ENCODE peak calls at places on chromosomes 16 and 17, in eight cellular contexts. One of them, this sample, is unnamed.

GRCh38 chr17:49779730-49780220 is 8.7 kb upstream of the KAT7 start:
- DNase-seq in stimulated activated CD8-positive, alpha-beta memory T cell treated with anti-CD3 and anti-CD28 coated beads, Interleukin-4, amount 100 ng/mL, for 1 hour: no peak
- DNase-seq in HEK293T: peak; percentile 47
- DNase-seq in cardiac fibroblast: peak; percentile 86
- DNase-seq in activated CD4-positive, alpha-beta T cell treated with anti-CD3 and anti-CD28 coated beads, Interleukin-2, amount 10 ng/mL, durations not matched to agents 24 days and 14 days: peak; percentile 74
- DNase-seq in WTC11: no peak
- DNase-seq in frontal cortex: no peak
- DNase-seq in neuronal stem cell: no peak
- DNase-seq in this sample: peak; percentile 37

GRCh38 chr17:2624292-2624731 is 30.9 kb downstream of the PAFAH1B1 start:
- DNase-seq in HEK293T: no peak
- DNase-seq in WTC11: no peak
- DNase-seq in stimulated activated CD8-positive, alpha-beta memory T cell treated with anti-CD3 and anti-CD28 coated beads, Interleukin-4, amount 100 ng/mL, for 1 hour: no peak
- DNase-seq in neuronal stem cell: no peak
- DNase-seq in activated CD4-positive, alpha-beta T cell treated with anti-CD3 and anti-CD28 coated beads, Interleukin-2, amount 10 ng/mL, durations not matched to agents 24 days and 14 days: no peak
- DNase-seq in cardiac fibroblast: no peak
- DNase-seq in frontal cortex: no peak
- DNase-seq in this sample: no peak

GRCh38 chr17:43722921-43723665 is 35.5 kb downstream of the SOST start:
- DNase-seq in HEK293T: no peak
- DNase-seq in cardiac fibroblast: no peak
- DNase-seq in frontal cortex: no peak
- DNase-seq in neuronal stem cell: no peak
- DNase-seq in activated CD4-positive, alpha-beta T cell treated with anti-CD3 and anti-CD28 coated beads, Interleukin-2, amount 10 ng/mL, durations not matched to agents 24 days and 14 days: no peak
- DNase-seq in WTC11: no peak
- DNase-seq in stimulated activated CD8-positive, alpha-beta memory T cell treated with anti-CD3 and anti-CD28 coated beads, Interleukin-4, amount 100 ng/mL, for 1 hour: no peak
- DNase-seq in this sample: no peak

GRCh38 chr17:3879181-3879580 is 13.7 kb downstream of the CAMKK1 start:
- DNase-seq in HEK293T: no peak
- DNase-seq in neuronal stem cell: peak; percentile 51
- DNase-seq in activated CD4-positive, alpha-beta T cell treated with anti-CD3 and anti-CD28 coated beads, Interleukin-2, amount 10 ng/mL, durations not matched to agents 24 days and 14 days: no peak
- DNase-seq in stimulated activated CD8-positive, alpha-beta memory T cell treated with anti-CD3 and anti-CD28 coated beads, Interleukin-4, amount 100 ng/mL, for 1 hour: no peak
- DNase-seq in WTC11: no peak
- DNase-seq in frontal cortex: no peak
- DNase-seq in cardiac fibroblast: peak; percentile 68
- DNase-seq in this sample: peak; percentile 90

GRCh38 chr17:78868391-78868790 is 27.8 kb upstream of the USP36 start:
- DNase-seq in stimulated activated CD8-positive, alpha-beta memory T cell treated with anti-CD3 and anti-CD28 coated beads, Interleukin-4, amount 100 ng/mL, for 1 hour: no peak
- DNase-seq in cardiac fibroblast: peak; percentile 49
- DNase-seq in HEK293T: no peak
- DNase-seq in WTC11: no peak
- DNase-seq in frontal cortex: no peak
- DNase-seq in activated CD4-positive, alpha-beta T cell treated with anti-CD3 and anti-CD28 coated beads, Interleukin-2, amount 10 ng/mL, durations not matched to agents 24 days and 14 days: no peak
- DNase-seq in neuronal stem cell: no peak
- DNase-seq in this sample: no peak

GRCh38 chr16:16830401-16830800 is 451.5 kb downstream of the NPIPA7 start:
- DNase-seq in cardiac fibroblast: no peak
- DNase-seq in activated CD4-positive, alpha-beta T cell treated with anti-CD3 and anti-CD28 coated beads, Interleukin-2, amount 10 ng/mL, durations not matched to agents 24 days and 14 days: no peak
- DNase-seq in frontal cortex: no peak
- DNase-seq in stimulated activated CD8-positive, alpha-beta memory T cell treated with anti-CD3 and anti-CD28 coated beads, Interleukin-4, amount 100 ng/mL, for 1 hour: no peak
- DNase-seq in HEK293T: no peak
- DNase-seq in WTC11: no peak
- DNase-seq in neuronal stem cell: no peak
- DNase-seq in this sample: no peak

GRCh38 chr16:53629151-53629550 is 74.5 kb downstream of the RPGRIP1L start:
- DNase-seq in activated CD4-positive, alpha-beta T cell treated with anti-CD3 and anti-CD28 coated beads, Interleukin-2, amount 10 ng/mL, durations not matched to agents 24 days and 14 days: no peak
- DNase-seq in stimulated activated CD8-positive, alpha-beta memory T cell treated with anti-CD3 and anti-CD28 coated beads, Interleukin-4, amount 100 ng/mL, for 1 hour: no peak
- DNase-seq in HEK293T: no peak
- DNase-seq in neuronal stem cell: no peak
- DNase-seq in cardiac fibroblast: no peak
- DNase-seq in frontal cortex: no peak
- DNase-seq in WTC11: no peak
- DNase-seq in this sample: no peak

GRCh38 chr16:31472559-31473203 is 729 bp downstream of the TGFB1I1 start:
- DNase-seq in cardiac fibroblast: peak; percentile 96
- DNase-seq in activated CD4-positive, alpha-beta T cell treated with anti-CD3 and anti-CD28 coated beads, Interleukin-2, amount 10 ng/mL, durations not matched to agents 24 days and 14 days: peak; percentile 82
- DNase-seq in WTC11: peak; percentile 93
- DNase-seq in stimulated activated CD8-positive, alpha-beta memory T cell treated with anti-CD3 and anti-CD28 coated beads, Interleukin-4, amount 100 ng/mL, for 1 hour: no peak
- DNase-seq in neuronal stem cell: no peak
- DNase-seq in HEK293T: peak; percentile 83
- DNase-seq in frontal cortex: peak; percentile 63
- DNase-seq in this sample: peak; percentile 93

GRCh38 chr17:43924558-43924957 is 17.2 kb upstream of the MPP2 start:
- DNase-seq in WTC11: no peak
- DNase-seq in HEK293T: no peak
- DNase-seq in neuronal stem cell: no peak
- DNase-seq in cardiac fibroblast: no peak
- DNase-seq in activated CD4-positive, alpha-beta T cell treated with anti-CD3 and anti-CD28 coated beads, Interleukin-2, amount 10 ng/mL, durations not matched to agents 24 days and 14 days: no peak
- DNase-seq in stimulated activated CD8-positive, alpha-beta memory T cell treated with anti-CD3 and anti-CD28 coated beads, Interleukin-4, amount 100 ng/mL, for 1 hour: no peak
- DNase-seq in frontal cortex: no peak
- DNase-seq in this sample: no peak

GRCh38 chr17:81094744-81095607 is 60.0 kb downstream of the BAIAP2 start:
- DNase-seq in frontal cortex: peak; percentile 69
- DNase-seq in activated CD4-positive, alpha-beta T cell treated with anti-CD3 and anti-CD28 coated beads, Interleukin-2, amount 10 ng/mL, durations not matched to agents 24 days and 14 days: peak; percentile 94
- DNase-seq in stimulated activated CD8-positive, alpha-beta memory T cell treated with anti-CD3 and anti-CD28 coated beads, Interleukin-4, amount 100 ng/mL, for 1 hour: peak; percentile 94
- DNase-seq in neuronal stem cell: peak; percentile 95
- DNase-seq in cardiac fibroblast: peak; percentile 97
- DNase-seq in HEK293T: peak; percentile 54
- DNase-seq in WTC11: peak; percentile 75
- DNase-seq in this sample: peak; percentile 84

GRCh38 chr17:55527520-55528118 is 16.4 kb upstream of the SMIM36 start:
- DNase-seq in cardiac fibroblast: peak; percentile 83
- DNase-seq in frontal cortex: no peak
- DNase-seq in stimulated activated CD8-positive, alpha-beta memory T cell treated with anti-CD3 and anti-CD28 coated beads, Interleukin-4, amount 100 ng/mL, for 1 hour: no peak
- DNase-seq in WTC11: peak; percentile 34
- DNase-seq in activated CD4-positive, alpha-beta T cell treated with anti-CD3 and anti-CD28 coated beads, Interleukin-2, amount 10 ng/mL, durations not matched to agents 24 days and 14 days: no peak
- DNase-seq in neuronal stem cell: peak; percentile 54
- DNase-seq in HEK293T: peak; percentile 33
- DNase-seq in this sample: peak; percentile 41

GRCh38 chr17:6384481-6384880 is 50.4 kb downstream of the AIPL1 start:
- DNase-seq in WTC11: no peak
- DNase-seq in stimulated activated CD8-positive, alpha-beta memory T cell treated with anti-CD3 and anti-CD28 coated beads, Interleukin-4, amount 100 ng/mL, for 1 hour: no peak
- DNase-seq in frontal cortex: no peak
- DNase-seq in activated CD4-positive, alpha-beta T cell treated with anti-CD3 and anti-CD28 coated beads, Interleukin-2, amount 10 ng/mL, durations not matched to agents 24 days and 14 days: no peak
- DNase-seq in cardiac fibroblast: no peak
- DNase-seq in HEK293T: no peak
- DNase-seq in neuronal stem cell: no peak
- DNase-seq in this sample: no peak

This sample was measured in SHP77.